ENCODE peak calls at places on chromosomes 7 and 10, in eight cellular contexts. H is A549, Z is K562, E is transverse colon, R is ovary, V is HepG2, B is tibial nerve, I is sigmoid colon. S is an unnamed sample.

GRCh38 chr10:31063839-31064238 is 32.2 kb upstream of the ZNF438 start:
- DNase-seq in H (no peak), Z (no peak), E (no peak), R (no peak), V (no peak), B (no peak), I (no peak), S (no peak)

GRCh38 chr7:37352974-37353948 is 95.4 kb downstream of the ELMO1 start:
- DNase-seq in H (peak), Z (peak), E (peak), R (no peak), V (no peak), B (no peak), I (no peak), S (no peak)

GRCh38 chr10:77164616-77165311 is 472.8 kb downstream of the KCNMA1 start:
- DNase-seq in H (no peak), Z (no peak), E (no peak), R (no peak), V (no peak), B (no peak), I (no peak), S (no peak)

GRCh38 chr7:14747701-14748100 is 154.8 kb downstream of the DGKB start:
- DNase-seq in H (no peak), Z (no peak), E (no peak), R (no peak), V (no peak), B (no peak), I (no peak), S (no peak)

GRCh38 chr10:71621263-71621751 is 98.3 kb downstream of the C10orf105 start:
- DNase-seq in H (no peak), Z (no peak), E (no peak), R (peak), V (no peak), B (peak), I (peak), S (no peak)

GRCh38 chr7:130276796-130277762 is 10.4 kb downstream of the CPA2 start:
- DNase-seq in H (no peak), Z (no peak), E (no peak), R (no peak), V (no peak), B (no peak), I (no peak), S (no peak)

GRCh38 chr7:55185321-55185802 is 166.5 kb downstream of the EGFR start:
- DNase-seq in H (no peak), Z (no peak), E (no peak), R (no peak), V (no peak), B (no peak), I (no peak), S (no peak)

GRCh38 chr10:119444866-119445265 is 97.7 kb downstream of the RGS10 start:
- DNase-seq in H (no peak), Z (no peak), E (no peak), R (no peak), V (no peak), B (no peak), I (no peak), S (no peak)

GRCh38 chr7:63047061-63047460 is 951.6 kb upstream of the ZNF722 start:
- DNase-seq in H (no peak), Z (no peak), E (no peak), R (no peak), V (no peak), B (no peak), I (no peak), S (no peak)

GRCh38 chr7:158818325-158819213 is 10.7 kb downstream of the ESYT2 start:
- DNase-seq in H (peak), Z (peak), E (peak), R (peak), V (peak), B (peak), I (peak), S (peak)

GRCh38 chr7:24851791-24852190 is 94.5 kb upstream of the GSDME start:
- DNase-seq in H (no peak), Z (peak), E (no peak), R (no peak), V (peak), B (no peak), I (no peak), S (no peak)

GRCh38 chr10:47287365-47287802 is 12.6 kb upstream of the GDF10 start:
- DNase-seq in H (no peak), Z (no peak), E (no peak), R (no peak), V (no peak), B (no peak), I (peak), S (no peak)

GRCh38 chr7:121872831-121873764 is at the start of gene PTPRZ1:
- DNase-seq in H (no peak), Z (no peak), E (no peak), R (peak), V (no peak), B (no peak), I (no peak), S (peak)

GRCh38 chr10:76311752-76312699 is 880.6 kb downstream of the LRMDA start:
- DNase-seq in H (peak), Z (peak), E (no peak), R (no peak), V (peak), B (no peak), I (no peak), S (peak)

GRCh38 chr7:111090834-111091233 is at the start of gene LRRN3:
- DNase-seq in H (no peak), Z (no peak), E (no peak), R (peak), V (no peak), B (no peak), I (no peak), S (no peak)
- TF ChIP-seq EP300 in H (no peak), Z (no peak), E (no peak), R (no peak), V (no peak), B (no peak), I (no peak), S (no peak)

DNA sequence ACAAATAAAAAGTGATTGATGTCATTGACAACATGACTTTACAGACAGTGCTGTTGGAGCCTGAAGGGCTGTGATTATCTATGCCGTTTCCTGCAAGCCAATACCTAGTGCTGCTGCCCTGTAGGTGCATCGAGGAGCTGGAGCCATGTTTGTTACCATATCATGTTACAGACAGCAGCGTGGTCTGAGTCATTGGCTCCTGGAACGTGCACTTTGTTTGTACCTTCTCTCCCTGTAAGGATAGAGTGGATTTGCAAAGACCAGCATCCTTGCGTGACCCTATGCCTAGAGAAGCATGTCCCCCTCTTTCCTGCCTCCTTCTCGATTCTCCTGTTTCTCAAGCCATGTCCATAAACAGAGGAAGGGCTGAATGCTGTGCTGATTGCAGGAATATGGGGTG is 597.2 kb downstream of the TYW1 start:
- DNase-seq in H (no peak), Z (no peak), E (no peak), R (no peak), V (no peak), B (no peak), I (no peak), S (no peak)
- TF ChIP-seq EP300 in H (no peak), Z (no peak), E (no peak), R (no peak), V (no peak), B (no peak), I (no peak), S (no peak)

GRCh38 chr7:135088566-135088965 is 59.3 kb upstream of the TMEM140 start:
- DNase-seq in H (no peak), Z (no peak), E (no peak), R (no peak), V (no peak), B (no peak), I (no peak), S (no peak)
- TF ChIP-seq EP300 in H (no peak), Z (no peak), E (no peak), R (no peak), V (no peak), B (no peak), I (no peak), S (no peak)

GRCh38 chr10:48361201-48361600 is 54.7 kb downstream of the MAPK8 start:
- DNase-seq in H (no peak), Z (no peak), E (no peak), R (no peak), V (no peak), B (no peak), I (no peak), S (no peak)

GRCh38 chr10:48364659-48365405 is 58.4 kb downstream of the MAPK8 start:
- DNase-seq in H (peak), Z (no peak), E (no peak), R (no peak), V (peak), B (no peak), I (no peak), S (no peak)

GRCh38 chr10:48365668-48366067 is 59.2 kb downstream of the MAPK8 start:
- DNase-seq in H (no peak), Z (no peak), E (no peak), R (no peak), V (no peak), B (no peak), I (no peak), S (no peak)

GRCh38 chr10:48366261-48366660 is 59.8 kb downstream of the MAPK8 start:
- DNase-seq in H (peak), Z (no peak), E (no peak), R (no peak), V (no peak), B (no peak), I (no peak), S (no peak)

DNA sequence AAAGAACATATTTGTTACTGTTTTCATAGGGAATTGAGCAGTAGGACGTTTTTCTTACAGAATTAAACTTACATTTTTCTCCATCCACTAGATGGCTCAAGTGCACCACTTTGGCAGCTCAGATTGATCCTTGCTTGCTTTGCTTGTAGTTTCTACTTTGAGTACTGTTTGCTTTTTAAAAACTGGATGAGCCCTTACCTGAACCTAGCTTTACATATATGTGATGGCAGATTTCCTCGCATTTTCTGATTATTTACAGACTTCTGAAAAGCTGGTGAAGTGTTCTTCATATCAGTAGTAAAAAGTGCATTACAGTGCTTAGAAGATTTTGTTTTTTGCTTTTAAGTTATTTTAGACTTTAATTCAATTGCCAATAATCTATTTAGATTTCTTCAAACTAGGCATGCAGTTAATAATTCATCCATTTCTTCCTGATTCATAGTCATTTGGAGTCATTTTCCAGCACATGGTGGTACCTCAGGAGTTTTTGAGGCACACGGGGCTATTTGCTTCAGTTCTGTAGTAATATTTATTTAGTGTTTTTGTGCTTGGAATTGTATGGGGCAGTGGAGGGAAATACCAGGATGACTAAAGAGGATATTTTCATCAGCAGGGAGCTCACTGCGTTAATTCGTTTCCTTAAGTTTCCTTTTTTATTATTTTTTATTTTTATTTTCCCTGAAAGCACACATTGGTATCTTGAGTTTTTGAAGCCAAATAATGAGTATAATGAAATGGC is 57.3 kb downstream of the MAPK8 start:
- DNase-seq in H (peak), Z (peak), E (peak), R (peak), V (peak), B (no peak), I (no peak), S (peak)
- TF ChIP-seq EP300 in H (no peak), Z (no peak), E (no peak), R (no peak), V (no peak), B (no peak), I (no peak), S (no peak)

DNA sequence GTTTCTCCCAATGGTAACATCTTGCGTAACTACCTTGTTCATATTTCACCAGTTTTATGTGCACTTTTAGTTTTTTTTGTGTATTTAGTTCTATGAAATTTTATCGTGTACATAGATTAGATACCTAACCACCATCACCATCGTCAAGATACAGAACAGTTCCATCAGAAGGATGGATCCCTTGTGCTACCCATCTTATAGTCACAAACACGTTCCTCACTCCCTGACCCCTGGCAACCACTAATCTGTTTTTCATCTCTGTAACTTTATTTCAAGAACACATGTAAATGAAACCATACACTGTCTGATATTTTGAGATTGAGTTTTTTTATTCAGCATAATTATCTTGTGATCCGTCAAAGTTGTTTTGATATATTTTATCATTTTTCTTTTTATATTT is 29.9 kb downstream of the FANK1 start:
- DNase-seq in H (no peak), Z (no peak), E (no peak), R (no peak), V (no peak), B (no peak), I (no peak), S (no peak)
- TF ChIP-seq EP300 in H (no peak), Z (no peak), E (no peak), R (no peak), V (no peak), B (no peak), I (no peak), S (no peak)

GRCh38 chr7:20026762-20027161 is 190.4 kb downstream of the MACC1 start:
- DNase-seq in H (no peak), Z (no peak), E (no peak), R (no peak), V (no peak), B (no peak), I (no peak), S (no peak)

GRCh38 chr7:20033621-20034200 is 183.5 kb downstream of the MACC1 start:
- DNase-seq in H (peak), Z (no peak), E (no peak), R (no peak), V (no peak), B (no peak), I (peak), S (no peak)

GRCh38 chr7:20035279-20035875 is 181.8 kb downstream of the MACC1 start:
- DNase-seq in H (no peak), Z (no peak), E (no peak), R (no peak), V (no peak), B (no peak), I (no peak), S (no peak)

GRCh38 chr7:20030417-20030816 is 186.8 kb downstream of the MACC1 start:
- DNase-seq in H (no peak), Z (no peak), E (no peak), R (no peak), V (no peak), B (no peak), I (no peak), S (no peak)

GRCh38 chr7:20030915-20031362 is 186.2 kb downstream of the MACC1 start:
- DNase-seq in H (no peak), Z (no peak), E (no peak), R (no peak), V (no peak), B (no peak), I (no peak), S (no peak)
- TF ChIP-seq EP300 in H (no peak), Z (no peak), E (no peak), R (no peak), V (no peak), B (no peak), I (no peak), S (no peak)